ENCODE peak calls at places on chromosomes 6 and 20, in five cellular contexts. O is right atrium auricular region; L is CD8-positive, alpha-beta T cell; X is tibial artery; B is cardiac fibroblast. K is an unnamed sample.

GRCh38 chr6:40947876-40948514 is 91.0 kb downstream of the UNC5CL start:
- DNase-seq in O (no peak), L (no peak), X (no peak), B (peak), K (peak)

GRCh38 chr6:17987576-17988421 is at the start of gene KIF13A:
- DNase-seq in O (peak), L (peak), X (peak), B (peak), K (no peak)

GRCh38 chr20:37890643-37891042 is 12.3 kb upstream of the VSTM2L start:
- DNase-seq in O (no peak), L (no peak), X (no peak), B (no peak), K (no peak)

GRCh38 chr20:20410678-20411077 is 42.8 kb downstream of the INSM1 start:
- DNase-seq in O (no peak), L (no peak), X (no peak), B (peak), K (peak)

GRCh38 chr20:46230811-46231282 is 77.5 kb downstream of the CDH22 start:
- DNase-seq in O (no peak), L (no peak), X (no peak), B (peak), K (no peak)

GRCh38 chr6:50706575-50706974 is 6.8 kb upstream of the TFAP2D start:
- DNase-seq in O (no peak), L (no peak), X (no peak), B (no peak), K (no peak)

GRCh38 chr6:105482956-105483355 is 80.1 kb upstream of the PREP start:
- DNase-seq in O (no peak), L (no peak), X (no peak), B (no peak), K (no peak)

GRCh38 chr6:75284285-75285155 is at the start of gene TMEM30A:
- DNase-seq in O (peak), L (peak), X (peak), B (peak), K (peak)

GRCh38 chr6:107716688-107717089 is 107.4 kb downstream of the SCML4 start:
- DNase-seq in O (no peak), L (peak), X (no peak), B (peak), K (peak)

GRCh38 chr6:99559056-99559455 is 9.4 kb downstream of the CCNC start:
- DNase-seq in O (no peak), L (no peak), X (no peak), B (peak), K (no peak)

GRCh38 chr6:78492351-78493010 is 374.9 kb upstream of the IRAK1BP1 start:
- DNase-seq in O (no peak), L (no peak), X (no peak), B (no peak), K (no peak)

GRCh38 chr20:62336329-62336728 is 30.8 kb downstream of the LAMA5 start:
- DNase-seq in O (no peak), L (no peak), X (no peak), B (no peak), K (no peak)

GRCh38 chr6:65999288-65999791 is 292.3 kb upstream of the EYS start:
- DNase-seq in O (no peak), L (no peak), X (peak), B (no peak), K (no peak)

GRCh38 chr6:88124925-88125557 is 41.1 kb downstream of the CNR1 start:
- DNase-seq in O (no peak), L (no peak), X (no peak), B (no peak), K (no peak)

GRCh38 chr6:143634486-143634885 is 43.3 kb upstream of the PHACTR2 start:
- DNase-seq in O (no peak), L (no peak), X (no peak), B (no peak), K (no peak)

GRCh38 chr6:43825187-43826115 is 55.4 kb downstream of the VEGFA start:
- DNase-seq in O (no peak), L (no peak), X (no peak), B (no peak), K (no peak)

GRCh38 chr20:49281913-49282467 is 4.1 kb upstream of the ZNFX1 start:
- DNase-seq in O (no peak), L (no peak), X (peak), B (no peak), K (no peak)

GRCh38 chr20:49282584-49283171 is 4.8 kb upstream of the ZNFX1 start:
- DNase-seq in O (no peak), L (no peak), X (no peak), B (no peak), K (no peak)

GRCh38 chr20:49283703-49284625 is 6.1 kb upstream of the ZNFX1 start:
- DNase-seq in O (no peak), L (no peak), X (no peak), B (no peak), K (no peak)

GRCh38 chr20:49284818-49285217 is 7.0 kb upstream of the ZNFX1 start:
- DNase-seq in O (no peak), L (no peak), X (no peak), B (no peak), K (no peak)

DNA sequence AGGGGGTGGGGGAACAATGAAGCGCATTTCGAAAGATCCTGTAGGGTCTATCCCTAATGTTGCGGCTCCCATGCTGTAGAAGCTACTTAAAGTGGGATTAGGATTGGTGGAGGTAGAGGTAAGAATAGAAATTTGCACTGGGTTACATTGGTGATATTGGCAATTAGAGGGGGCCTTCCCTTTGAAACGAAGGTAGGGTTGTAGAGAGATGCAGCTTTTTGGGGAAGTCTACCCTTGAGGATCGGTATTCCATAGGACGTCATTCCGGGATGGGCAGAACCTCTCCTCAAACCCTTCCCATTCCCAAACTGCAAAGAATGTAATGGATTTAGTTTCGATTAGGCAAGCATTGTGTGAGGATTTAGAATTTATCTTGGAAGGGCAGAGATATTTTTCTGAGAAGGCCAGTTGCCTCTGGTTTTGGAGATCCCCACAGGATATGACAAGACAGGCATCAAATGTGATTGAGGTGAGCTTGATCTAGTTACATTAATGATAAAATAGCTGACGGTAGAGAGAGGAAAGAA is 5.4 kb upstream of the ZNFX1 start:
- DNase-seq in O (no peak), L (no peak), X (no peak), B (no peak), K (no peak)
- H3K4me3 ChIP-seq in O (no peak), L (no peak), X (no peak), B (peak), K (peak)

GRCh38 chr20:53958240-53958639 is 112.2 kb downstream of the BCAS1 start:
- DNase-seq in O (no peak), L (no peak), X (no peak), B (no peak), K (no peak)
- H3K4me3 ChIP-seq in O (no peak), L (no peak), X (no peak), B (no peak), K (no peak)

GRCh38 chr20:3092611-3093379 is 8.3 kb upstream of the AVP start:
- DNase-seq in O (no peak), L (peak), X (no peak), B (no peak), K (no peak)
- H3K4me3 ChIP-seq in O (peak), L (peak), X (no peak), B (peak), K (peak)

GRCh38 chr6:30830438-30830837 is 53.9 kb upstream of the DDR1 start:
- DNase-seq in O (no peak), L (no peak), X (no peak), B (no peak), K (no peak)
- H3K4me3 ChIP-seq in O (no peak), L (peak), X (no peak), B (no peak), K (no peak)

GRCh38 chr6:145139451-145139850 is 595.9 kb downstream of the EPM2A start:
- DNase-seq in O (no peak), L (no peak), X (no peak), B (no peak), K (no peak)

GRCh38 chr6:145137425-145137824 is 597.9 kb downstream of the EPM2A start:
- DNase-seq in O (no peak), L (no peak), X (no peak), B (peak), K (no peak)

GRCh38 chr6:145138469-145139185 is 596.7 kb downstream of the EPM2A start:
- DNase-seq in O (no peak), L (no peak), X (no peak), B (no peak), K (no peak)

GRCh38 chr6:145141609-145142008 is 593.7 kb downstream of the EPM2A start:
- DNase-seq in O (no peak), L (no peak), X (no peak), B (no peak), K (no peak)

DNA sequence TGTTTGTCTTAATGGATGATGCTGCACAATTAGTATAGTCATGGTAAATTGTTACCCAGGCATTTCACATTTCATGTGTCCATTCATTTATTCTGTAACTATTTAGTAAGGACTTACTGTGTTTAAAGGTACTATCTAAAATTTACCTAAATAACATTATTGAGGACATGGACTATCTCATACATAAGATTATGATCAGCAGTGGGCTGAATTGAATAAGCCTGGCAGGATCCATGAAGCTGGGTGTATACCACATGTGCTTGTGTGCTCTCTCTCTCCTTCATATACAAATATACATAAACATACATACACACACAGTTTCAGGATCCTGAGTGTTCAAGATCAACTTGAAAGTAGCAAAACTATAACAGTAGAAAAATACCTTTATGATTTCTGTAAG is 595.4 kb downstream of the EPM2A start:
- DNase-seq in O (no peak), L (no peak), X (no peak), B (no peak), K (no peak)
- H3K4me3 ChIP-seq in O (no peak), L (no peak), X (no peak), B (no peak), K (no peak)

GRCh38 chr20:29741894-29742698 is 1515.4 kb upstream of the DEFB115 start:
- DNase-seq in O (no peak), L (no peak), X (peak), B (no peak), K (no peak)
- H3K4me3 ChIP-seq in O (no peak), L (no peak), X (no peak), B (no peak), K (no peak)

GRCh38 chr6:157541618-157542404 is 160.8 kb downstream of the ZDHHC14 start:
- DNase-seq in O (no peak), L (no peak), X (peak), B (no peak), K (no peak)

GRCh38 chr6:157539421-157539822 is 158.4 kb downstream of the ZDHHC14 start:
- DNase-seq in O (no peak), L (no peak), X (no peak), B (no peak), K (no peak)

GRCh38 chr6:157538163-157538562 is 157.2 kb downstream of the ZDHHC14 start:
- DNase-seq in O (no peak), L (no peak), X (no peak), B (no peak), K (no peak)

GRCh38 chr6:157538698-157539097 is 157.7 kb downstream of the ZDHHC14 start:
- DNase-seq in O (no peak), L (no peak), X (peak), B (no peak), K (no peak)

GRCh38 chr6:157539900-157540752 is 159.1 kb downstream of the ZDHHC14 start:
- DNase-seq in O (no peak), L (no peak), X (no peak), B (no peak), K (no peak)
- H3K4me3 ChIP-seq in O (no peak), L (no peak), X (no peak), B (no peak), K (no peak)

K was measured in iPS DF 6.9.